ENCODE peak calls at places on chromosomes 7 and 10, in nine cellular contexts. One of them, this sample, is unnamed.

GRCh38 chr7:109864263-109864662 is 1226.7 kb upstream of the LRRN3 start:
- DNase-seq in AG04450: no peak
- DNase-seq in NCI-H2081 treated with DMSO at 0.1 percent for 48 hours: no peak
- DNase-seq in GM23248: no peak
- DNase-seq in frontal cortex: no peak
- DNase-seq in HT1080: no peak
- DNase-seq in CD4-positive, alpha-beta memory T cell: no peak
- DNase-seq in neural crest cell: no peak
- DNase-seq in activated T-cell treated with anti-CD3 and anti-CD28 coated beads for 1 hour: no peak
- DNase-seq in this sample: no peak

GRCh38 chr7:145868935-145869334 is 247.7 kb upstream of the CNTNAP2 start:
- DNase-seq in AG04450: no peak
- DNase-seq in GM23248: no peak
- DNase-seq in activated T-cell treated with anti-CD3 and anti-CD28 coated beads for 1 hour: no peak
- DNase-seq in neural crest cell: no peak
- DNase-seq in NCI-H2081 treated with DMSO at 0.1 percent for 48 hours: no peak
- DNase-seq in frontal cortex: no peak
- DNase-seq in HT1080: no peak
- DNase-seq in CD4-positive, alpha-beta memory T cell: no peak
- DNase-seq in this sample: no peak

GRCh38 chr7:116426428-116427156 is 72.9 kb upstream of the CAV2 start:
- DNase-seq in neural crest cell: no peak
- DNase-seq in frontal cortex: no peak
- DNase-seq in HT1080: peak; percentile 91
- DNase-seq in activated T-cell treated with anti-CD3 and anti-CD28 coated beads for 1 hour: no peak
- DNase-seq in AG04450: peak; percentile 16
- DNase-seq in CD4-positive, alpha-beta memory T cell: no peak
- DNase-seq in NCI-H2081 treated with DMSO at 0.1 percent for 48 hours: no peak
- DNase-seq in GM23248: peak; percentile 88
- DNase-seq in this sample: no peak

GRCh38 chr7:114622189-114622588 is 207.6 kb downstream of the FOXP2 start:
- DNase-seq in GM23248: no peak
- DNase-seq in AG04450: no peak
- DNase-seq in NCI-H2081 treated with DMSO at 0.1 percent for 48 hours: no peak
- DNase-seq in HT1080: no peak
- DNase-seq in frontal cortex: no peak
- DNase-seq in CD4-positive, alpha-beta memory T cell: no peak
- DNase-seq in neural crest cell: no peak
- DNase-seq in activated T-cell treated with anti-CD3 and anti-CD28 coated beads for 1 hour: no peak
- DNase-seq in this sample: peak; percentile 61

GRCh38 chr7:46900312-46901263 is 681.3 kb downstream of the TNS3 start:
- DNase-seq in frontal cortex: no peak
- DNase-seq in HT1080: no peak
- DNase-seq in NCI-H2081 treated with DMSO at 0.1 percent for 48 hours: no peak
- DNase-seq in neural crest cell: no peak
- DNase-seq in GM23248: peak; percentile 2
- DNase-seq in activated T-cell treated with anti-CD3 and anti-CD28 coated beads for 1 hour: no peak
- DNase-seq in CD4-positive, alpha-beta memory T cell: no peak
- DNase-seq in AG04450: no peak
- DNase-seq in this sample: no peak

GRCh38 chr7:20598479-20599419 is 16.7 kb upstream of the ABCB5 start:
- DNase-seq in AG04450: peak; percentile 11
- DNase-seq in NCI-H2081 treated with DMSO at 0.1 percent for 48 hours: peak; percentile 33
- DNase-seq in HT1080: peak; percentile 50
- DNase-seq in frontal cortex: peak; percentile 34
- DNase-seq in GM23248: peak; percentile 67
- DNase-seq in CD4-positive, alpha-beta memory T cell: peak; percentile 29
- DNase-seq in activated T-cell treated with anti-CD3 and anti-CD28 coated beads for 1 hour: no peak
- DNase-seq in neural crest cell: no peak
- DNase-seq in this sample: peak; percentile 4

GRCh38 chr7:117273325-117274292 is 49.2 kb downstream of the WNT2 start:
- DNase-seq in HT1080: no peak
- DNase-seq in activated T-cell treated with anti-CD3 and anti-CD28 coated beads for 1 hour: no peak
- DNase-seq in NCI-H2081 treated with DMSO at 0.1 percent for 48 hours: no peak
- DNase-seq in neural crest cell: no peak
- DNase-seq in frontal cortex: no peak
- DNase-seq in CD4-positive, alpha-beta memory T cell: no peak
- DNase-seq in GM23248: no peak
- DNase-seq in AG04450: no peak
- DNase-seq in this sample: no peak

GRCh38 chr10:116211682-116212081 is 61.3 kb downstream of the GFRA1 start:
- DNase-seq in frontal cortex: no peak
- DNase-seq in neural crest cell: no peak
- DNase-seq in GM23248: peak; percentile 77
- DNase-seq in HT1080: no peak
- DNase-seq in CD4-positive, alpha-beta memory T cell: no peak
- DNase-seq in AG04450: peak; percentile 33
- DNase-seq in activated T-cell treated with anti-CD3 and anti-CD28 coated beads for 1 hour: no peak
- DNase-seq in NCI-H2081 treated with DMSO at 0.1 percent for 48 hours: no peak
- DNase-seq in this sample: no peak

GRCh38 chr7:74083928-74084721 is 521 bp downstream of the LIMK1 start:
- DNase-seq in activated T-cell treated with anti-CD3 and anti-CD28 coated beads for 1 hour: no peak
- DNase-seq in neural crest cell: peak; percentile 25
- DNase-seq in AG04450: no peak
- DNase-seq in CD4-positive, alpha-beta memory T cell: no peak
- DNase-seq in frontal cortex: peak; percentile 59
- DNase-seq in NCI-H2081 treated with DMSO at 0.1 percent for 48 hours: no peak
- DNase-seq in GM23248: peak; percentile 85
- DNase-seq in HT1080: peak; percentile 52
- DNase-seq in this sample: no peak

GRCh38 chr10:12417341-12417740 is 68.0 kb downstream of the CAMK1D start:
- DNase-seq in NCI-H2081 treated with DMSO at 0.1 percent for 48 hours: no peak
- DNase-seq in activated T-cell treated with anti-CD3 and anti-CD28 coated beads for 1 hour: no peak
- DNase-seq in HT1080: no peak
- DNase-seq in AG04450: no peak
- DNase-seq in neural crest cell: no peak
- DNase-seq in GM23248: no peak
- DNase-seq in frontal cortex: no peak
- DNase-seq in CD4-positive, alpha-beta memory T cell: no peak
- DNase-seq in this sample: no peak

GRCh38 chr10:10533417-10533816 is 484.3 kb upstream of the CELF2 start:
- DNase-seq in AG04450: no peak
- DNase-seq in frontal cortex: no peak
- DNase-seq in activated T-cell treated with anti-CD3 and anti-CD28 coated beads for 1 hour: no peak
- DNase-seq in neural crest cell: no peak
- DNase-seq in GM23248: peak; percentile 51
- DNase-seq in CD4-positive, alpha-beta memory T cell: no peak
- DNase-seq in HT1080: no peak
- DNase-seq in NCI-H2081 treated with DMSO at 0.1 percent for 48 hours: no peak
- DNase-seq in this sample: no peak

GRCh38 chr10:6912424-6912823 is 332.3 kb upstream of the PRKCQ start:
- DNase-seq in HT1080: no peak
- DNase-seq in neural crest cell: no peak
- DNase-seq in GM23248: no peak
- DNase-seq in NCI-H2081 treated with DMSO at 0.1 percent for 48 hours: no peak
- DNase-seq in CD4-positive, alpha-beta memory T cell: no peak
- DNase-seq in activated T-cell treated with anti-CD3 and anti-CD28 coated beads for 1 hour: no peak
- DNase-seq in frontal cortex: no peak
- DNase-seq in AG04450: no peak
- DNase-seq in this sample: no peak

GRCh38 chr7:71753959-71754652 is 622.2 kb downstream of the GALNT17 start:
- DNase-seq in GM23248: no peak
- DNase-seq in CD4-positive, alpha-beta memory T cell: no peak
- DNase-seq in HT1080: no peak
- DNase-seq in activated T-cell treated with anti-CD3 and anti-CD28 coated beads for 1 hour: no peak
- DNase-seq in NCI-H2081 treated with DMSO at 0.1 percent for 48 hours: no peak
- DNase-seq in neural crest cell: no peak
- DNase-seq in frontal cortex: no peak
- DNase-seq in AG04450: no peak
- DNase-seq in this sample: no peak

GRCh38 chr10:73480158-73480557 is 15.7 kb downstream of the PPP3CB start:
- DNase-seq in NCI-H2081 treated with DMSO at 0.1 percent for 48 hours: no peak
- DNase-seq in activated T-cell treated with anti-CD3 and anti-CD28 coated beads for 1 hour: no peak
- DNase-seq in GM23248: peak; percentile 75
- DNase-seq in HT1080: peak; percentile 80
- DNase-seq in AG04450: no peak
- DNase-seq in neural crest cell: no peak
- DNase-seq in frontal cortex: no peak
- DNase-seq in CD4-positive, alpha-beta memory T cell: no peak
- DNase-seq in this sample: no peak

GRCh38 chr7:70006411-70006920 is 408.2 kb downstream of the AUTS2 start:
- DNase-seq in CD4-positive, alpha-beta memory T cell: no peak
- DNase-seq in GM23248: no peak
- DNase-seq in frontal cortex: no peak
- DNase-seq in neural crest cell: no peak
- DNase-seq in activated T-cell treated with anti-CD3 and anti-CD28 coated beads for 1 hour: no peak
- DNase-seq in AG04450: no peak
- DNase-seq in NCI-H2081 treated with DMSO at 0.1 percent for 48 hours: no peak
- DNase-seq in HT1080: no peak
- DNase-seq in this sample: no peak

GRCh38 chr10:30374353-30374752 is 25.3 kb upstream of the MTPAP start:
- DNase-seq in NCI-H2081 treated with DMSO at 0.1 percent for 48 hours: no peak
- DNase-seq in AG04450: no peak
- DNase-seq in activated T-cell treated with anti-CD3 and anti-CD28 coated beads for 1 hour: no peak
- DNase-seq in CD4-positive, alpha-beta memory T cell: no peak
- DNase-seq in HT1080: no peak
- DNase-seq in neural crest cell: no peak
- DNase-seq in frontal cortex: no peak
- DNase-seq in GM23248: no peak
- DNase-seq in this sample: no peak

GRCh38 chr10:80133221-80133620 is 691 bp downstream of the PLAC9 start:
- DNase-seq in activated T-cell treated with anti-CD3 and anti-CD28 coated beads for 1 hour: no peak
- DNase-seq in AG04450: no peak
- DNase-seq in CD4-positive, alpha-beta memory T cell: no peak
- DNase-seq in HT1080: no peak
- DNase-seq in neural crest cell: no peak
- DNase-seq in frontal cortex: no peak
- DNase-seq in NCI-H2081 treated with DMSO at 0.1 percent for 48 hours: no peak
- DNase-seq in GM23248: peak; percentile 76
- DNase-seq in this sample: no peak

GRCh38 chr10:68155615-68156205 is 46.4 kb downstream of the MYPN start:
- DNase-seq in AG04450: no peak
- DNase-seq in HT1080: no peak
- DNase-seq in frontal cortex: no peak
- DNase-seq in NCI-H2081 treated with DMSO at 0.1 percent for 48 hours: no peak
- DNase-seq in neural crest cell: no peak
- DNase-seq in GM23248: peak; percentile 75
- DNase-seq in CD4-positive, alpha-beta memory T cell: no peak
- DNase-seq in activated T-cell treated with anti-CD3 and anti-CD28 coated beads for 1 hour: no peak
- DNase-seq in this sample: no peak

GRCh38 chr7:128940494-128941322 is 3.0 kb downstream of the IRF5 start:
- DNase-seq in CD4-positive, alpha-beta memory T cell: peak; percentile 9
- DNase-seq in GM23248: no peak
- DNase-seq in HT1080: no peak
- DNase-seq in frontal cortex: no peak
- DNase-seq in neural crest cell: no peak
- DNase-seq in AG04450: no peak
- DNase-seq in NCI-H2081 treated with DMSO at 0.1 percent for 48 hours: no peak
- DNase-seq in activated T-cell treated with anti-CD3 and anti-CD28 coated beads for 1 hour: no peak
- DNase-seq in this sample: no peak

GRCh38 chr10:73060738-73061635 is 35.7 kb downstream of the P4HA1 start:
- DNase-seq in neural crest cell: no peak
- DNase-seq in activated T-cell treated with anti-CD3 and anti-CD28 coated beads for 1 hour: no peak
- DNase-seq in AG04450: no peak
- DNase-seq in frontal cortex: peak; percentile 15
- DNase-seq in HT1080: peak; percentile 46
- DNase-seq in CD4-positive, alpha-beta memory T cell: peak; percentile 22
- DNase-seq in GM23248: peak; percentile 48
- DNase-seq in NCI-H2081 treated with DMSO at 0.1 percent for 48 hours: no peak
- DNase-seq in this sample: no peak

GRCh38 chr10:11264481-11265044 is 246.9 kb downstream of the CELF2 start:
- DNase-seq in HT1080: no peak
- DNase-seq in neural crest cell: no peak
- DNase-seq in CD4-positive, alpha-beta memory T cell: no peak
- DNase-seq in activated T-cell treated with anti-CD3 and anti-CD28 coated beads for 1 hour: no peak
- DNase-seq in GM23248: no peak
- DNase-seq in NCI-H2081 treated with DMSO at 0.1 percent for 48 hours: no peak
- DNase-seq in frontal cortex: no peak
- DNase-seq in AG04450: no peak
- DNase-seq in this sample: no peak

GRCh38 chr7:138952791-138953190 is 28.4 kb downstream of the KIAA1549 start:
- DNase-seq in AG04450: no peak
- DNase-seq in activated T-cell treated with anti-CD3 and anti-CD28 coated beads for 1 hour: no peak
- DNase-seq in neural crest cell: no peak
- DNase-seq in GM23248: no peak
- DNase-seq in CD4-positive, alpha-beta memory T cell: no peak
- DNase-seq in NCI-H2081 treated with DMSO at 0.1 percent for 48 hours: no peak
- DNase-seq in frontal cortex: no peak
- DNase-seq in HT1080: no peak
- DNase-seq in this sample: no peak